ENCODE peak calls at places on chromosome 7, in eight cellular contexts. C, Y, W, K, H, E, B and I are unnamed samples.

GRCh38 chr7:35584990-35585389 is 109.9 kb downstream of the HERPUD2 start:
- DNase-seq in C (no peak), Y (no peak), W (no peak), K (no peak), H (no peak), E (no peak), B (no peak), I (no peak)

GRCh38 chr7:67625257-67625713 is 628.7 kb downstream of the TYW1 start:
- DNase-seq in C (no peak), Y (peak), W (no peak), K (peak), H (peak), E (peak), B (peak), I (peak)

GRCh38 chr7:48251766-48252165 is 80.5 kb downstream of the ABCA13 start:
- DNase-seq in C (no peak), Y (no peak), W (no peak), K (peak), H (no peak), E (no peak), B (no peak), I (no peak)

GRCh38 chr7:126570845-126571244 is 681.9 kb downstream of the GRM8 start:
- DNase-seq in C (no peak), Y (no peak), W (no peak), K (no peak), H (no peak), E (no peak), B (no peak), I (no peak)

GRCh38 chr7:102305414-102306268 is 19.0 kb downstream of the SH2B2 start:
- DNase-seq in C (no peak), Y (no peak), W (no peak), K (no peak), H (no peak), E (no peak), B (no peak), I (no peak)

GRCh38 chr7:265998-266850 is 23.7 kb upstream of the FOXL3 start:
- DNase-seq in C (no peak), Y (no peak), W (no peak), K (no peak), H (peak), E (no peak), B (no peak), I (no peak)

GRCh38 chr7:127943541-127944521 is 87.4 kb downstream of the LRRC4 start:
- DNase-seq in C (no peak), Y (no peak), W (no peak), K (no peak), H (peak), E (no peak), B (peak), I (peak)

GRCh38 chr7:13742719-13743640 is 246.5 kb downstream of the ETV1 start:
- DNase-seq in C (no peak), Y (no peak), W (no peak), K (peak), H (peak), E (no peak), B (no peak), I (peak)

GRCh38 chr7:31938650-31939049 is 131.6 kb downstream of the PDE1C start:
- DNase-seq in C (no peak), Y (no peak), W (no peak), K (peak), H (no peak), E (no peak), B (no peak), I (no peak)

GRCh38 chr7:155225095-155225494 is 72.6 kb upstream of the INSIG1 start:
- DNase-seq in C (no peak), Y (no peak), W (no peak), K (no peak), H (no peak), E (no peak), B (no peak), I (no peak)

GRCh38 chr7:155223503-155223902 is 74.2 kb upstream of the INSIG1 start:
- DNase-seq in C (no peak), Y (no peak), W (no peak), K (no peak), H (peak), E (no peak), B (no peak), I (no peak)

GRCh38 chr7:155225516-155225915 is 72.2 kb upstream of the INSIG1 start:
- DNase-seq in C (no peak), Y (no peak), W (no peak), K (no peak), H (no peak), E (no peak), B (no peak), I (no peak)

GRCh38 chr7:155223021-155223420 is 74.7 kb upstream of the INSIG1 start:
- DNase-seq in C (no peak), Y (no peak), W (no peak), K (no peak), H (no peak), E (no peak), B (no peak), I (no peak)

DNA sequence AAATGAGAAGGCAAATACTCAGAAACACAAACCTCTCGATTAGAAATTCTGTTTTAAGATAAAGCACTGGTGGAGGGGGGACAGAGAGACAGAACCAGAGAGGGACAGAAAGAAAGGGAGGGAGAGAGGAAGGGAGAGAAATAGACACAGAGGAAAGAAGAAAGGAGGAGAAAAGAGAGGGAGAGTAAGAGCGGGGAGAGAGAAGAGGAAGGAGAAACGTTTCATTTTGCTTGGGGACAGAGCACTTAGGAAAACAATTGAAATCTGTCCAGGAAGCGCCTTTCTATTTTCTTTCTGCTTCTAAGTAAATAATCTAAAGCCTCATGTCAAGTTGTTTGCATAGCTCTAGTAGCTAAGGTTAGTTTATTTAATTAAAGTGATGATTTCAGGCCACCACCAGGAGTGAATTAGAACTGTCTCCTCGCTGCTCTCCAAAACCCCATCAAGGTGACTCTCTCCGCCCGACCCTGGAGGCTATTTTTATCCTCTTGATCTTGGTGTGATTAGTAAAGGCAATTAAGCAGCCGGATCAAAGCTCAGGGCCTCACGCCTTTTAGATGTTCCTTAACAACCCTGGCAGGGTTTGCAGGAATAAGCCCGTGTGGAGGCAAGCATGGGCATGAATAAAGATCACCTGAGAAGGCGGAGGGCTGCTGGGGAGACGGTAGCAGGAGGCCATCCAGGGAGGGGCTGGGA is 73.4 kb upstream of the INSIG1 start:
- DNase-seq in C (no peak), Y (no peak), W (no peak), K (peak), H (peak), E (no peak), B (no peak), I (no peak)
- H3K4me3 ChIP-seq in C (no peak), Y (no peak), W (no peak), K (no peak), H (peak), E (no peak), B (no peak), I (no peak)

GRCh38 chr7:136869991-136870798 is 1.7 kb downstream of the CHRM2 start:
- DNase-seq in C (no peak), Y (peak), W (no peak), K (no peak), H (peak), E (no peak), B (no peak), I (no peak)

GRCh38 chr7:136870799-136871487 is 2.5 kb downstream of the CHRM2 start:
- DNase-seq in C (no peak), Y (peak), W (no peak), K (no peak), H (peak), E (no peak), B (no peak), I (no peak)

GRCh38 chr7:136868496-136869005 is at the start of gene CHRM2:
- DNase-seq in C (no peak), Y (peak), W (no peak), K (no peak), H (peak), E (no peak), B (no peak), I (no peak)

GRCh38 chr7:136865777-136866176 is 2.7 kb upstream of the CHRM2 start:
- DNase-seq in C (no peak), Y (no peak), W (no peak), K (no peak), H (no peak), E (no peak), B (no peak), I (no peak)

DNA sequence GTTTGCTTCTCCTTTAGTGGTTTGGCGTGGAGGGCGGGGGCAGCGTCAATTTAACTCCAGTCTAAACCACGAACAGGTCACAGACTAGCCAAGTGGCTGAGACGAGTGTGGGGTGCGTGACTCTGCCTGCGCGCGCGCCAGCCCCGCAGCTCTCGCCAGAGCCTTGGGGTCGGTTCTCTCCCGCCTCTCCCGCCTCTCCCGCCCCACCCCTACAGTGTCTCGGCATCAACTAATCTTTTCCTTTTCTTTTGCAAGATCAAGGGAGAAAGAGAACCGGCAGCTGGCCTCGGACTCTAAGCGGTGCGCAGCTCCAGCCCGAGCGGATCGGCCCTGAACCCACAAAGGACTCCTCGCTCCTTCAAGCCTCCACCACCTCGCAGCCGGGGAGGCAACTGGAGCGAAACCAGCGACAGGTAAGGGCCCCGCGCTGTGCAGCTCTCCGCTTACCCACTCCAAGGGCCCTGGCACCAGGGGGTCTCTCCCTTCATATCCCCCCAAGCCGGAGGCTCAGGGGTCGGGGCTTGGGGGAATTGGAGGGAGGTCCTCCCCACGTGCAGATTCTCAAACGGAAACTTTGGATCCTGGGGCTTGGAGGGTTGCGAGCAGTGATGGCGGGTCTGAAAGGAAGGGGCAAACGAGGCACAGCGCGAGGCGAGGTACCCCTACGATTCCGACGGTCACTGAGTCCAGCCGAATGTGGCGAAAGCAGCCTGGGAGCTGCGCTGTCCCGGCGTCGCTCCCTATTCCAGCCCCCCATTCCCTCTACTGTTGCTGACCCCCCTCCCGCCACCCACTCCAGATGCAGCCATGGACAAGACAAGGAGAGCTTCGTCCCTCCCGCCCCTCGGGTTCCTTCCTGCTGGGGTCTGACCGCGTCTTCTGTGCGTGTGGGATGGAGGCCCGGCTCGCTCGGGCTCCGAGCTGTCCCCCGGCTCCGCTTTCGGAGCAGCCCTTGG is 832 bp downstream of the CHRM2 start:
- DNase-seq in C (no peak), Y (peak), W (no peak), K (no peak), H (peak), E (no peak), B (no peak), I (no peak)
- H3K4me3 ChIP-seq in C (no peak), Y (peak), W (no peak), K (no peak), H (peak), E (peak), B (peak), I (peak)

DNA sequence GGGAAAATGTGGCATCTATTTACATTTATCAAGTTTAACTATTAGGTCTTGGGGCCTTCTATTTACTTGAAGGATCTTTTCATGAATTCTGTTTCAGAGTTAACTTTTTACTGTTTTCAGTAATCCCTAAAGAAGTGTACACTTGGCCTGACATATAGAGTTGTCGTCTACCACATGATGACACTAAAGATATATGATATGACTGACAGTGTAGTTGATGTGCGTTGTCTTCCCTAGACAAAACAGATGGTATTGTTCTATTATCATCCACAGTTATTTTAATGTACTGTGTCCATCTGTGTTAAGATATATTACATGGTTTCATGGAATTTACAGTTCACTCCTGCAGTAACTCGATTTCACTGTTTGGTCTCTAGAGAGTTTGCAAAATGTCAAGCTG is 18.0 kb downstream of the FOXP2 start:
- DNase-seq in C (no peak), Y (no peak), W (no peak), K (no peak), H (no peak), E (no peak), B (no peak), I (no peak)
- H3K4me3 ChIP-seq in C (no peak), Y (no peak), W (no peak), K (no peak), H (no peak), E (no peak), B (no peak), I (no peak)

DNA sequence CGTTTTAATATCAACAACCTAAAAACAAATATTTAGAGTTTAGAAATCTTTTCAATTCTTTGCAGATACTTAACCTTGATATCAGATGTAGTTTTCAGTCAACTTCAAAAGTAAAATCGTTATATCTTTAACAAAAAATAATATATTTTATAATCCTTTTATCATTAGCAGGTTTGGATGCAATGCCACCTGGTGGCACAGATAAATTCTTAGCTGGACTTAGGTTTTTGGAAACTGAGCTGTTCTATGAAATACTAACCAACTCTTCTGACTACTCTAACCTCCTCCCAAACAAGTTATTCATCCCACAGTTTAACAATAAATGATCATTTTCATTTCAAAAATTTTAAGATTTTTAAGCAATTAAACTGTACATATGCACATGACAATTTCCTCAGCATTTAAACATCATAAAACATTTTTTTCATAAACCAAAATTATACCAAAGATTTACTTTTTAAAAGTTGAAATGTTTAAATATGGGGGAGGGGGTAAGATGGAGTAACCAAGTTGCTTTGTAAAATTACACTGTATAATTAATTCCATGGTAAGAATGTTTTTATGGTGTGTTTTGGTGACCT is 56.9 kb downstream of the HIBADH start:
- DNase-seq in C (no peak), Y (no peak), W (no peak), K (peak), H (no peak), E (peak), B (no peak), I (no peak)
- H3K4me3 ChIP-seq in C (no peak), Y (no peak), W (no peak), K (no peak), H (no peak), E (no peak), B (no peak), I (no peak)

DNA sequence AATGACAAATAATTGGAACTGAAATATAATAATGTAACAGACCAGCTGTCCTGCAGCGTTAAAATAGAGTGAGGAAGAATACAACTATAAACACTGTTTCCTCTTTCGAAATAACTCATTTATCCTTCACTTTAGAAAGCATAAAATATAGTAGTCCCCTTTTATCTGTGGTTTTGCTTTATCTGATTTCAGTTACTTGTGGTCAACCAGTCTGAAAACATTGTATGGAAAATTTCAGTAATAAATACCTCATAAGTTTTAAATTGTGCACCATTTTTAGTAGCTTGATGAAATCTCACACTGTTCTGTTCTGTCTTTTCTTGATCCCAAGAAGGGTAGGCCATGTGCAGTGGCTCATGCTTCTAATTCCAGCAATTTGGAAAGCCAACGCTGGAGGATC is 31.6 kb downstream of the POLR1F start:
- DNase-seq in C (no peak), Y (no peak), W (no peak), K (no peak), H (no peak), E (no peak), B (no peak), I (no peak)
- H3K4me3 ChIP-seq in C (no peak), Y (no peak), W (no peak), K (no peak), H (no peak), E (no peak), B (no peak), I (no peak)

DNA sequence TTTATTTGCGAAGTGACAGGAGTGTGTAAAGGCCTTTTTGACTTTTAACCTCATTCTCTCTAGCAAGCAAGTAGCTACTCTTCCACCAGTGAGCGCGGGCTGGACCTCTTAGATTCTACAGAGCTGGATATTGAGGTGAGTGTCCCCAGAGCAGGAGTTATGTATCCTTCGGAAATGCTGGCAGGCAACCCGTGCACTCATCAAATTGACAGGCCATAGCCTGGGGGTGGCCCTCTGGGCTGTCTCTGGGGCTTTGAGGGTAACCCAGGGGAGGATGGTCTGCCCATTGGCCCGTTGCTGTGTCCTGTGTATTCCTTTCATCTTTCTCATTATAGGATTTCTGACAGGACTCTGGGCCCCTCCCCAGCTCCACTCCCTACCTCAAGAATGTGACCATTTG is 6.1 kb upstream of the PVRIG start:
- DNase-seq in C (no peak), Y (no peak), W (no peak), K (no peak), H (no peak), E (no peak), B (no peak), I (no peak)
- H3K4me3 ChIP-seq in C (no peak), Y (no peak), W (no peak), K (no peak), H (no peak), E (no peak), B (no peak), I (no peak)

DNA sequence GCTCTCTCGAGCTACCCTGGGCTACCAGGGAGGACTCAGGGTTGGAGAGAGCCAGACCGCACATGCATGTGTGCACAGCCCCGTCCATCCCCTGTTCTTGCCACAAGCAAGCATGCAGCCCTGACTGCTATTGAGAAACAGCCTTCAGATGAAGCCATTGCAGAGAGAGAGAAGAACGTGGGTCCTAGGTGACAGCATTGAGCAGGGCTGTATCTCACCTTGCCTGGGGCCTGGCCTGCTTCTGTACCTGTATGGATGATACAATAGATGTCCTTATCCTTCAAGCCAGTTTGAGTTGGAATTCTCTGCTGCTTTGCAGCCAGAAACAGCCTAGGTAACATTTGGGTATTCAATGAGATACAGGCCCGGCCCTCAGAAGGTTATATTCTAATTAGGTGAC is 127.3 kb upstream of the RHEB start:
- DNase-seq in C (no peak), Y (no peak), W (no peak), K (no peak), H (no peak), E (no peak), B (no peak), I (no peak)
- H3K4me3 ChIP-seq in C (no peak), Y (no peak), W (no peak), K (no peak), H (no peak), E (no peak), B (no peak), I (no peak)

GRCh38 chr7:90624128-90624980 is 28.2 kb downstream of the CDK14 start:
- DNase-seq in C (no peak), Y (no peak), W (no peak), K (peak), H (peak), E (no peak), B (no peak), I (no peak)

GRCh38 chr7:90625562-90625961 is 29.4 kb downstream of the CDK14 start:
- DNase-seq in C (no peak), Y (no peak), W (no peak), K (no peak), H (peak), E (no peak), B (peak), I (peak)

GRCh38 chr7:90625051-90625450 is 28.9 kb downstream of the CDK14 start:
- DNase-seq in C (no peak), Y (no peak), W (no peak), K (peak), H (no peak), E (no peak), B (no peak), I (no peak)

GRCh38 chr7:90622670-90623069 is 26.5 kb downstream of the CDK14 start:
- DNase-seq in C (no peak), Y (no peak), W (no peak), K (no peak), H (no peak), E (no peak), B (no peak), I (no peak)

GRCh38 chr7:90626011-90626410 is 29.9 kb downstream of the CDK14 start:
- DNase-seq in C (no peak), Y (no peak), W (no peak), K (peak), H (no peak), E (no peak), B (no peak), I (peak)
- H3K4me3 ChIP-seq in C (no peak), Y (no peak), W (no peak), K (no peak), H (no peak), E (no peak), B (peak), I (no peak)